ENCODE peak calls at places on chromosomes 11 and 22, in five cellular contexts. X, E, D, A and R are unnamed samples.
A peak's percentile ranks its signal among the peaks of the same experiment; 100 is the strongest.

GRCh38 chr22:44070029-44070428 is 45.9 kb downstream of the PARVB start:
- DNase-seq in X (no peak), E (no peak), D (no peak), A (no peak), R (no peak)

GRCh38 chr11:27705873-27706820 is 5.9 kb upstream of the BDNF start:
- DNase-seq in X (no peak), E (peak; percentile 71), D (peak; percentile 50), A (no peak), R (no peak)

GRCh38 chr11:84608788-84609309 is 1018.3 kb downstream of the DLG2 start:
- DNase-seq in X (no peak), E (no peak), D (no peak), A (no peak), R (no peak)

GRCh38 chr22:40855960-40856512 is 403 bp downstream of the ST13 start:
- DNase-seq in X (no peak), E (peak; percentile 46), D (no peak), A (peak; percentile 22), R (no peak)

GRCh38 chr11:128840137-128840536 is 27.0 kb downstream of the KCNJ1 start:
- DNase-seq in X (no peak), E (no peak), D (no peak), A (no peak), R (no peak)

GRCh38 chr11:66328307-66329144 is 7.7 kb downstream of the RIN1 start:
- DNase-seq in X (peak; percentile 82), E (peak; percentile 93), D (peak; percentile 92), A (peak; percentile 80), R (peak; percentile 77)

GRCh38 chr11:70933986-70934583 is 318.3 kb downstream of the SHANK2 start:
- DNase-seq in X (no peak), E (no peak), D (no peak), A (no peak), R (no peak)

GRCh38 chr11:123054301-123055065 is 7.5 kb downstream of the HSPA8 start:
- DNase-seq in X (no peak), E (peak; percentile 75), D (no peak), A (peak; percentile 37), R (no peak)

GRCh38 chr11:41306435-41306834 is 153.0 kb downstream of the LRRC4C start:
- DNase-seq in X (no peak), E (no peak), D (no peak), A (no peak), R (no peak)

GRCh38 chr11:5284551-5285130 is 14.9 kb upstream of the HBE1 start:
- DNase-seq in X (no peak), E (no peak), D (no peak), A (no peak), R (no peak)

GRCh38 chr11:65204646-65205601 is 23.2 kb downstream of the CAPN1 start:
- DNase-seq in X (no peak), E (peak; percentile 92), D (peak; percentile 77), A (no peak), R (no peak)

GRCh38 chr11:86639172-86639571 is 33.2 kb downstream of the ME3 start:
- DNase-seq in X (no peak), E (no peak), D (no peak), A (no peak), R (no peak)

GRCh38 chr11:76248210-76248609 is 41.9 kb upstream of the WNT11 start:
- DNase-seq in X (no peak), E (no peak), D (no peak), A (no peak), R (no peak)

GRCh38 chr22:48496987-48497650 is 1330.6 kb downstream of the BRD1 start:
- DNase-seq in X (no peak), E (no peak), D (no peak), A (no peak), R (no peak)

GRCh38 chr22:48500481-48501230 is 1327.0 kb downstream of the BRD1 start:
- DNase-seq in X (no peak), E (no peak), D (no peak), A (no peak), R (no peak)

GRCh38 chr22:48499456-48500425 is 1327.9 kb downstream of the BRD1 start:
- DNase-seq in X (no peak), E (no peak), D (no peak), A (no peak), R (no peak)

GRCh38 chr22:48496226-48496845 is 1331.3 kb downstream of the BRD1 start:
- DNase-seq in X (no peak), E (no peak), D (no peak), A (no peak), R (no peak)

GRCh38 chr22:48498526-48499331 is 1328.9 kb downstream of the BRD1 start:
- DNase-seq in X (no peak), E (no peak), D (no peak), A (no peak), R (no peak)
- H3K27me3 ChIP-seq in X (no peaks in the 10 kb centered on the region), E (peaks cover 3% of the 10 kb centered on the region), D (peaks cover 11% of the 10 kb centered on the region), A (no peaks in the 10 kb centered on the region), R (no peaks in the 10 kb centered on the region)

GRCh38 chr11:32895471-32895870 is 2.9 kb downstream of the QSER1 start:
- DNase-seq in X (no peak), E (no peak), D (no peak), A (no peak), R (no peak)
- TF ChIP-seq EP300 in X (no peak), E (no peak), D (no peak), A (no peak), R (no peak)

GRCh38 chr11:117179048-117179999 is 781 bp downstream of the SIDT2 start:
- DNase-seq in X (peak; percentile 63), E (no peak), D (peak; percentile 88), A (no peak), R (peak; percentile 33)
- H3K27ac ChIP-seq in X (peak overlapping the region; percentile 98), E (peak overlapping the region; percentile 42), D (peak overlapping the region; percentile 89), A (peak overlapping the region; percentile 99), R (peak overlapping the region; percentile 79)

GRCh38 chr11:68121067-68121899 is at the start of gene CHKA:
- DNase-seq in X (peak; percentile 95), E (peak; percentile 99), D (peak; percentile 94), A (peak; percentile 84), R (peak; percentile 95)

GRCh38 chr11:68117896-68118470 is 3.2 kb downstream of the CHKA start:
- DNase-seq in X (no peak), E (no peak), D (peak; percentile 67), A (no peak), R (no peak)

GRCh38 chr11:68122936-68123539 is 1.9 kb upstream of the CHKA start:
- DNase-seq in X (peak; percentile 81), E (no peak), D (peak; percentile 73), A (no peak), R (no peak)

GRCh38 chr11:68118753-68119448 is 2.3 kb downstream of the CHKA start:
- DNase-seq in X (peak; percentile 50), E (no peak), D (peak; percentile 63), A (no peak), R (no peak)

GRCh38 chr11:68120212-68121066 is 749 bp downstream of the CHKA start:
- DNase-seq in X (peak; percentile 53), E (peak; percentile 91), D (peak; percentile 88), A (no peak), R (peak; percentile 70)
- H3K27me3 ChIP-seq in X (no peaks in the 10 kb centered on the region), E (no peaks in the 10 kb centered on the region), D (no peaks in the 10 kb centered on the region), A (no peaks in the 10 kb centered on the region), R (no peaks in the 10 kb centered on the region)

GRCh38 chr11:69716099-69716498 is 12.3 kb upstream of the FGF19 start:
- DNase-seq in X (no peak), E (no peak), D (no peak), A (no peak), R (no peak)
- TF ChIP-seq EP300 in X (no peak), E (no peak), D (no peak), A (no peak), R (no peak)

GRCh38 chr22:50443202-50443601 is 31.6 kb downstream of the SBF1 start:
- DNase-seq in X (no peak), E (no peak), D (no peak), A (no peak), R (peak; percentile 15)

GRCh38 chr22:50445071-50445879 is 29.6 kb downstream of the SBF1 start:
- DNase-seq in X (no peak), E (peak; percentile 43), D (no peak), A (no peak), R (no peak)

GRCh38 chr22:50443801-50444625 is 30.8 kb downstream of the SBF1 start:
- DNase-seq in X (no peak), E (peak; percentile 63), D (no peak), A (no peak), R (no peak)

GRCh38 chr22:50445880-50446707 is 28.7 kb downstream of the SBF1 start:
- DNase-seq in X (no peak), E (peak; percentile 73), D (no peak), A (no peak), R (no peak)

DNA sequence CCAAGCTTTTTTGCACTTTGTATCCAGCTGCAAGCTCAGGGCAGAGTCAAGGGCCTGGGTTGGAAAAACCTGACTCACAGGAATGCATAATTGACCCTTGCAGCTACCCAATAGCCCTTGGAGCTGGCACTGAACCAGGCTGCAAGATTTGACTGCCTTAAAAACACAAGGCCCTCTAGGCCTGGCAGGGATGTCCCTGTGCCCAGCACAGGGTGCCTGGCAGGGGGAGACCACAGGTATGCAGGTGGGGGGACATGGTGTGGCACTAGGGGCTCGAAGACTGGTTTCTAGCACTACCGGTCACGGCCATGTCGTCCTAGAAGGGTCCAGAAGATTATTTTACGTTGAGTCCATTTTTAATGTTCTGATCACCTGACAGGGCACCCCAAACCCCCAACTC is 30.2 kb downstream of the SBF1 start:
- DNase-seq in X (peak; percentile 62), E (no peak), D (no peak), A (peak; percentile 40), R (peak; percentile 70)
- H3K27ac ChIP-seq in X (no peak overlapping the region), E (no peak overlapping the region), D (no peak overlapping the region), A (peak overlapping the region; percentile 65), R (no peak overlapping the region)

DNA sequence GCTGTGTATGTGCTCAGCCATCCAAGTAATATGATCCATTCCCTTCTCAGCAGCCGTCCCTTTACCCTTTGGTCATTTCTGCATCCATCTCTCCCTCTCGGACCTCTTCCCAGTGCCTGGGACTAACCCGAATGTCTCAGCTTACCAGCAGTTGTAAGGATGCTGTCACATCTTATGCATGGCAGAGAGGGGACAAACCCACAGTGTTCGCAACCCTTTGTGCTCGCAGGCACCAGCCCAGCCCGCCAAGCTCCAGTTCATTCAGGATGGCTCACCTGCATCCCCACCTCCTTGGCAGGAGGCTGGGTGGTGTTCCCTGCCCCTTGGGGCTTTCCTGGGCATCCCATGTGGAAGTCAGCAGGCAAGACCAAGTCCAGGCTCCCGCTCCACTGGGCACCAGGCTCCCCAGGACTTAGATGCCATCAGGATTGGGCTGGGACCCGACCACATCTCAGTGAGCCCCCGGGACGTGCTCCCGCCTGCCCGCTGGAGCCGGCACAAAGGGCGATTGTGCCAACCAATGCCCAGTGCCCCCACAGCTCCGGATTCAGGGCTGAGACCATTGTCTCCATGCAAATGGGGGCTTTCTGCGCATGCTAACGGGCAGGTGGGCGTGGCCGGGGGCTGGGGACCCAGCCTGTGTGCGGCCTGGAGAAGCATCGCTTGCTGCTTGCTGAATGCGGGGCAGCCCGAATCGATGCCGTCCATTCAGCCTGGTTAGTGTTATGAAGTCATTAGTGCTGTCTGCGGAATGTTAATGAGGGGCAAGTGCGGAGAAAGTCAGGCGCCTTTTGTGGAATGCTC is 108.6 kb downstream of the KCNQ1OT1 start:
- DNase-seq in X (no peak), E (peak; percentile 14), D (peak; percentile 72), A (no peak), R (peak; percentile 21)
- H3K27me3 ChIP-seq in X (no peaks in the 10 kb centered on the region), E (no peaks in the 10 kb centered on the region), D (no peaks in the 10 kb centered on the region), A (no peaks in the 10 kb centered on the region), R (no peaks in the 10 kb centered on the region)